ENCODE peak calls at places on chromosome 4, in five cellular contexts. One of them, this sample, is unnamed.

GRCh38 chr4:52627876-52628275 is 31.2 kb downstream of the USP46 start:
- DNase-seq in adrenal gland: no peak
- DNase-seq in gastrocnemius medialis: no peak
- DNase-seq in upper lobe of left lung: no peak
- DNase-seq in tibial nerve: no peak
- DNase-seq in this sample: no peak

GRCh38 chr4:133145241-133145640 is 3.9 kb upstream of the PCDH10 start:
- DNase-seq in adrenal gland: no peak
- DNase-seq in tibial nerve: no peak
- DNase-seq in gastrocnemius medialis: no peak
- DNase-seq in upper lobe of left lung: no peak
- DNase-seq in this sample: no peak

GRCh38 chr4:183571350-183572076 is 66.7 kb downstream of the ING2 start:
- DNase-seq in tibial nerve: no peak
- DNase-seq in gastrocnemius medialis: no peak
- DNase-seq in adrenal gland: peak; percentile 95
- DNase-seq in upper lobe of left lung: no peak
- DNase-seq in this sample: no peak

GRCh38 chr4:7411896-7412585 is 22.7 kb downstream of the PSAPL1 start:
- DNase-seq in tibial nerve: no peak
- DNase-seq in upper lobe of left lung: no peak
- DNase-seq in adrenal gland: no peak
- DNase-seq in gastrocnemius medialis: no peak
- DNase-seq in this sample: peak; percentile 26

GRCh38 chr4:83889802-83890201 is 353.9 kb downstream of the GPAT3 start:
- DNase-seq in gastrocnemius medialis: no peak
- DNase-seq in adrenal gland: no peak
- DNase-seq in tibial nerve: no peak
- DNase-seq in upper lobe of left lung: no peak
- DNase-seq in this sample: no peak

GRCh38 chr4:99815597-99816011 is 1.0 kb upstream of the DAPP1 start:
- DNase-seq in adrenal gland: no peak
- DNase-seq in upper lobe of left lung: no peak
- DNase-seq in tibial nerve: no peak
- DNase-seq in gastrocnemius medialis: no peak
- DNase-seq in this sample: no peak

GRCh38 chr4:189771696-189772361 is 168.8 kb upstream of the FRG1 start:
- DNase-seq in tibial nerve: no peak
- DNase-seq in adrenal gland: no peak
- DNase-seq in upper lobe of left lung: no peak
- DNase-seq in gastrocnemius medialis: no peak
- DNase-seq in this sample: no peak

GRCh38 chr4:166506051-166506450 is 633.0 kb downstream of the TLL1 start:
- DNase-seq in adrenal gland: no peak
- DNase-seq in tibial nerve: no peak
- DNase-seq in upper lobe of left lung: no peak
- DNase-seq in gastrocnemius medialis: no peak
- DNase-seq in this sample: no peak

GRCh38 chr4:10006236-10006603 is 15.1 kb downstream of the SLC2A9 start:
- DNase-seq in tibial nerve: no peak
- DNase-seq in gastrocnemius medialis: peak; percentile 48
- DNase-seq in upper lobe of left lung: no peak
- DNase-seq in adrenal gland: no peak
- DNase-seq in this sample: no peak

GRCh38 chr4:156295676-156296075 is 342.0 kb upstream of the CTSO start:
- DNase-seq in gastrocnemius medialis: no peak
- DNase-seq in tibial nerve: no peak
- DNase-seq in upper lobe of left lung: no peak
- DNase-seq in adrenal gland: no peak
- DNase-seq in this sample: no peak

GRCh38 chr4:173171098-173171497 is 2.5 kb downstream of the GALNT7 start:
- DNase-seq in adrenal gland: no peak
- DNase-seq in gastrocnemius medialis: no peak
- DNase-seq in upper lobe of left lung: no peak
- DNase-seq in tibial nerve: no peak
- DNase-seq in this sample: no peak

GRCh38 chr4:24736066-24736465 is 59.3 kb upstream of the SOD3 start:
- DNase-seq in tibial nerve: no peak
- DNase-seq in gastrocnemius medialis: no peak
- DNase-seq in adrenal gland: no peak
- DNase-seq in upper lobe of left lung: no peak
- DNase-seq in this sample: no peak

GRCh38 chr4:2270341-2271165 is 8.6 kb upstream of the MXD4 start:
- DNase-seq in tibial nerve: no peak
- DNase-seq in gastrocnemius medialis: no peak
- DNase-seq in upper lobe of left lung: peak; percentile 80
- DNase-seq in adrenal gland: no peak
- DNase-seq in this sample: no peak

GRCh38 chr4:102760645-102761477 is at the start of gene MANBA:
- DNase-seq in upper lobe of left lung: peak; percentile 97
- DNase-seq in tibial nerve: peak; percentile 71
- DNase-seq in gastrocnemius medialis: peak; percentile 72
- DNase-seq in adrenal gland: peak; percentile 86
- DNase-seq in this sample: peak; percentile 90

GRCh38 chr4:1967512-1968149 is 41.1 kb downstream of the NELFA start:
- DNase-seq in tibial nerve: no peak
- DNase-seq in gastrocnemius medialis: no peak
- DNase-seq in adrenal gland: no peak
- DNase-seq in upper lobe of left lung: no peak
- DNase-seq in this sample: no peak

GRCh38 chr4:120731561-120731960 is 191.0 kb downstream of the PRDM5 start:
- DNase-seq in upper lobe of left lung: no peak
- DNase-seq in gastrocnemius medialis: no peak
- DNase-seq in tibial nerve: no peak
- DNase-seq in adrenal gland: no peak
- DNase-seq in this sample: no peak

GRCh38 chr4:183173580-183174526 is 74.8 kb downstream of the WWC2 start:
- DNase-seq in tibial nerve: no peak
- DNase-seq in adrenal gland: no peak
- DNase-seq in gastrocnemius medialis: no peak
- DNase-seq in upper lobe of left lung: peak; percentile 8
- DNase-seq in this sample: no peak

GRCh38 chr4:135804785-135805184 is 1603.2 kb upstream of the PABPC4L start:
- DNase-seq in adrenal gland: no peak
- DNase-seq in tibial nerve: no peak
- DNase-seq in gastrocnemius medialis: no peak
- DNase-seq in upper lobe of left lung: no peak
- DNase-seq in this sample: no peak

GRCh38 chr4:52076731-52077130 is 25.6 kb downstream of the SPATA18 start:
- DNase-seq in gastrocnemius medialis: no peak
- DNase-seq in adrenal gland: no peak
- DNase-seq in upper lobe of left lung: peak; percentile 78
- DNase-seq in tibial nerve: no peak
- DNase-seq in this sample: no peak

GRCh38 chr4:82268050-82268825 is 105.6 kb downstream of the HNRNPD start:
- DNase-seq in tibial nerve: no peak
- DNase-seq in upper lobe of left lung: no peak
- DNase-seq in gastrocnemius medialis: peak; percentile 12
- DNase-seq in adrenal gland: peak; percentile 75
- DNase-seq in this sample: no peak

GRCh38 chr4:80098635-80099034 is 25.6 kb upstream of the ANTXR2 start:
- DNase-seq in tibial nerve: no peak
- DNase-seq in adrenal gland: no peak
- DNase-seq in upper lobe of left lung: no peak
- DNase-seq in gastrocnemius medialis: no peak
- DNase-seq in this sample: no peak

GRCh38 chr4:8188085-8188484 is 11.0 kb upstream of the SH3TC1 start:
- DNase-seq in adrenal gland: no peak
- DNase-seq in gastrocnemius medialis: peak; percentile 45
- DNase-seq in tibial nerve: no peak
- DNase-seq in upper lobe of left lung: peak; percentile 47
- DNase-seq in this sample: no peak

GRCh38 chr4:7498406-7499200 is 63.9 kb upstream of the PSAPL1 start:
- DNase-seq in gastrocnemius medialis: no peak
- DNase-seq in tibial nerve: no peak
- DNase-seq in adrenal gland: no peak
- DNase-seq in upper lobe of left lung: no peak
- DNase-seq in this sample: no peak

GRCh38 chr4:165834116-165834515 is 38.9 kb upstream of the TLL1 start:
- DNase-seq in adrenal gland: no peak
- DNase-seq in gastrocnemius medialis: no peak
- DNase-seq in upper lobe of left lung: no peak
- DNase-seq in tibial nerve: no peak
- DNase-seq in this sample: no peak

GRCh38 chr4:8210631-8211030 is 11.5 kb downstream of the SH3TC1 start:
- DNase-seq in upper lobe of left lung: no peak
- DNase-seq in adrenal gland: no peak
- DNase-seq in gastrocnemius medialis: no peak
- DNase-seq in tibial nerve: no peak
- DNase-seq in this sample: no peak

GRCh38 chr4:55887594-55887993 is 34.1 kb downstream of the EXOC1 start:
- DNase-seq in gastrocnemius medialis: no peak
- DNase-seq in adrenal gland: no peak
- DNase-seq in upper lobe of left lung: no peak
- DNase-seq in tibial nerve: no peak
- DNase-seq in this sample: no peak

GRCh38 chr4:52051615-52052474 is 741 bp downstream of the SPATA18 start:
- DNase-seq in tibial nerve: no peak
- DNase-seq in gastrocnemius medialis: peak; percentile 49
- DNase-seq in adrenal gland: peak; percentile 87
- DNase-seq in upper lobe of left lung: peak; percentile 91
- DNase-seq in this sample: no peak

GRCh38 chr4:101198741-101199339 is 148.5 kb downstream of the PPP3CA start:
- DNase-seq in gastrocnemius medialis: no peak
- DNase-seq in adrenal gland: no peak
- DNase-seq in tibial nerve: no peak
- DNase-seq in upper lobe of left lung: no peak
- DNase-seq in this sample: no peak

GRCh38 chr4:29240641-29241040 is 1479.5 kb upstream of the PCDH7 start:
- DNase-seq in gastrocnemius medialis: no peak
- DNase-seq in adrenal gland: no peak
- DNase-seq in tibial nerve: no peak
- DNase-seq in upper lobe of left lung: no peak
- DNase-seq in this sample: no peak

GRCh38 chr4:164488114-164488513 is 265.8 kb upstream of the SMIM31 start:
- DNase-seq in adrenal gland: no peak
- DNase-seq in upper lobe of left lung: no peak
- DNase-seq in tibial nerve: no peak
- DNase-seq in gastrocnemius medialis: no peak
- DNase-seq in this sample: no peak

GRCh38 chr4:170758988-170759387 is 669.2 kb upstream of the AADAT start:
- DNase-seq in gastrocnemius medialis: no peak
- DNase-seq in tibial nerve: no peak
- DNase-seq in upper lobe of left lung: no peak
- DNase-seq in adrenal gland: no peak
- DNase-seq in this sample: no peak

GRCh38 chr4:161356351-161356750 is 807.4 kb downstream of the FSTL5 start:
- DNase-seq in gastrocnemius medialis: no peak
- DNase-seq in tibial nerve: no peak
- DNase-seq in adrenal gland: no peak
- DNase-seq in upper lobe of left lung: no peak
- DNase-seq in this sample: no peak

GRCh38 chr4:186485621-186486062 is 69.7 kb downstream of the MTNR1A start:
- DNase-seq in tibial nerve: no peak
- DNase-seq in gastrocnemius medialis: no peak
- DNase-seq in adrenal gland: no peak
- DNase-seq in upper lobe of left lung: peak; percentile 59
- DNase-seq in this sample: no peak

GRCh38 chr4:55768291-55768690 is 51.3 kb upstream of the EXOC1L start:
- DNase-seq in gastrocnemius medialis: no peak
- DNase-seq in adrenal gland: no peak
- DNase-seq in upper lobe of left lung: no peak
- DNase-seq in tibial nerve: no peak
- DNase-seq in this sample: no peak

GRCh38 chr4:140237616-140238352 is 83.8 kb upstream of the MAML3 start:
- DNase-seq in adrenal gland: peak; percentile 87
- DNase-seq in tibial nerve: peak; percentile 64
- DNase-seq in gastrocnemius medialis: peak; percentile 53
- DNase-seq in upper lobe of left lung: peak; percentile 53
- DNase-seq in this sample: peak; percentile 88

GRCh38 chr4:123121241-123121907 is 199.0 kb upstream of the NUDT6 start:
- DNase-seq in tibial nerve: no peak
- DNase-seq in gastrocnemius medialis: no peak
- DNase-seq in upper lobe of left lung: no peak
- DNase-seq in adrenal gland: no peak
- DNase-seq in this sample: no peak
- TF ChIP-seq POLR2A in tibial nerve: no peak
- TF ChIP-seq POLR2A in gastrocnemius medialis: no peak
- TF ChIP-seq POLR2A in upper lobe of left lung: no peak
- TF ChIP-seq POLR2A in adrenal gland: no peak
- TF ChIP-seq POLR2A in this sample: no peak

GRCh38 chr4:86934147-86934771 is 552 bp upstream of the AFF1 start:
- DNase-seq in tibial nerve: no peak
- DNase-seq in gastrocnemius medialis: no peak
- DNase-seq in adrenal gland: no peak
- DNase-seq in upper lobe of left lung: no peak
- DNase-seq in this sample: no peak
- TF ChIP-seq POLR2A in tibial nerve: no peak
- TF ChIP-seq POLR2A in gastrocnemius medialis: no peak
- TF ChIP-seq POLR2A in adrenal gland: no peak
- TF ChIP-seq POLR2A in upper lobe of left lung: no peak
- TF ChIP-seq POLR2A in this sample: no peak

DNA sequence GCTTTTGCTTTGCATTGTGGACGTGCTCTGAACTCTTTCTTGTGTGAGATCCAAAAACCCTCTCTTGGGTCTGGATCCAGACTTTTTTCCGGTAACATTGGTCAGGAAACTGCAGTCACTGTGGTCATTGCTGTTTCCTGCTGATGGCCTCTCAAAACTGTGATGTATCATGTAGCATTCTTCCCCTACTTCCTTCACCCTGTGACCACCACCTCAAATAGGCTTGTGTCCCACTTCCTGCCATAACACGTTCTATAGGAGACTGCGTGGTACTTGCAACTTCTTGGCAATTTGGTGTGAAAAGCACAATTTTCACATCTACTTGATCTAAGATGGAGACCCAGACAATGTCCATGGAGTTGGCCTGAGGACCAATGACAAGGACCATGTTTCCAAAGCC is 4.8 kb downstream of the CXCL2 start:
- DNase-seq in adrenal gland: no peak
- DNase-seq in gastrocnemius medialis: no peak
- DNase-seq in tibial nerve: no peak
- DNase-seq in upper lobe of left lung: no peak
- DNase-seq in this sample: no peak
- TF ChIP-seq POLR2A in adrenal gland: no peak
- TF ChIP-seq POLR2A in gastrocnemius medialis: no peak
- TF ChIP-seq POLR2A in tibial nerve: no peak
- TF ChIP-seq POLR2A in upper lobe of left lung: no peak
- TF ChIP-seq POLR2A in this sample: no peak

GRCh38 chr4:76696109-76696508 is 201.8 kb downstream of the SOWAHB start:
- DNase-seq in adrenal gland: peak; percentile 62
- DNase-seq in upper lobe of left lung: no peak
- DNase-seq in gastrocnemius medialis: no peak
- DNase-seq in tibial nerve: no peak
- DNase-seq in this sample: no peak

GRCh38 chr4:76699911-76700310 is 198.0 kb downstream of the SOWAHB start:
- DNase-seq in gastrocnemius medialis: no peak
- DNase-seq in adrenal gland: no peak
- DNase-seq in upper lobe of left lung: no peak
- DNase-seq in tibial nerve: no peak
- DNase-seq in this sample: no peak

GRCh38 chr4:76698141-76698540 is 199.8 kb downstream of the SOWAHB start:
- DNase-seq in gastrocnemius medialis: no peak
- DNase-seq in tibial nerve: no peak
- DNase-seq in upper lobe of left lung: no peak
- DNase-seq in adrenal gland: no peak
- DNase-seq in this sample: no peak

GRCh38 chr4:76694056-76694455 is 203.9 kb downstream of the SOWAHB start:
- DNase-seq in gastrocnemius medialis: no peak
- DNase-seq in tibial nerve: no peak
- DNase-seq in upper lobe of left lung: no peak
- DNase-seq in adrenal gland: no peak
- DNase-seq in this sample: no peak

GRCh38 chr4:76697129-76697803 is 200.7 kb downstream of the SOWAHB start:
- DNase-seq in gastrocnemius medialis: no peak
- DNase-seq in upper lobe of left lung: no peak
- DNase-seq in tibial nerve: no peak
- DNase-seq in adrenal gland: no peak
- DNase-seq in this sample: no peak
- TF ChIP-seq POLR2A in gastrocnemius medialis: no peak
- TF ChIP-seq POLR2A in upper lobe of left lung: no peak
- TF ChIP-seq POLR2A in tibial nerve: no peak
- TF ChIP-seq POLR2A in adrenal gland: no peak
- TF ChIP-seq POLR2A in this sample: no peak

This sample was measured in suprapubic skin.